ENCODE peak calls at places on chromosomes 16 and 17, in seven cellular contexts. S is K562, T is A549, J is Panc1, H is GM23338, F is HCT116, B is GM12878. C is an unnamed sample.

GRCh38 chr16:65600629-65601028 is 478.8 kb upstream of the CDH11 start:
- DNase-seq in F (no peak), H (no peak), T (no peak), B (no peak), S (no peak), J (no peak), C (no peak)

GRCh38 chr17:10727192-10727591 is 2.6 kb downstream of the TMEM220 start:
- DNase-seq in B (no peak), J (no peak), T (no peak), F (no peak), H (no peak), S (no peak), C (no peak)

GRCh38 chr17:30062372-30062771 is 54.2 kb upstream of the NSRP1 start:
- DNase-seq in H (peak; percentile 21), J (no peak), B (no peak), F (no peak), S (no peak), T (no peak), C (no peak)

GRCh38 chr16:66264311-66265105 is 102.0 kb upstream of the CDH5 start:
- DNase-seq in H (no peak), S (no peak), F (no peak), B (no peak), J (no peak), T (no peak), C (no peak)

GRCh38 chr17:18980682-18981384 is 23.7 kb downstream of the FAM83G start:
- DNase-seq in T (no peak), B (no peak), J (no peak), F (no peak), H (no peak), S (no peak), C (no peak)

GRCh38 chr17:72618018-72618509 is 474.4 kb downstream of the SLC39A11 start:
- DNase-seq in T (peak; percentile 43), H (no peak), S (peak; percentile 7), F (peak; percentile 66), J (no peak), B (no peak), C (no peak)

GRCh38 chr16:56729351-56729735 is 586 bp upstream of the NUP93 start:
- DNase-seq in J (no peak), H (no peak), S (peak; percentile 19), T (no peak), F (no peak), B (no peak), C (no peak)

GRCh38 chr17:31549525-31550388 is 158.3 kb downstream of the RAB11FIP4 start:
- DNase-seq in H (peak; percentile 85), S (peak; percentile 96), T (peak; percentile 95), B (peak; percentile 75), F (peak; percentile 82), J (peak; percentile 83), C (peak; percentile 91)

GRCh38 chr17:28093999-28094716 is 51.7 kb downstream of the NLK start:
- DNase-seq in F (no peak), B (no peak), J (no peak), T (no peak), H (no peak), S (no peak), C (no peak)

GRCh38 chr17:72123964-72124791 is 3.4 kb downstream of the SOX9 start:
- DNase-seq in H (peak; percentile 69), B (no peak), J (no peak), T (no peak), F (no peak), S (no peak), C (no peak)

GRCh38 chr17:45335721-45336120 is 18.9 kb upstream of the MAP3K14 start:
- DNase-seq in H (no peak), B (no peak), S (peak; percentile 60), J (no peak), T (no peak), F (no peak), C (no peak)

GRCh38 chr17:38403491-38403890 is 24.8 kb upstream of the ARHGAP23 start:
- DNase-seq in S (no peak), B (no peak), H (peak; percentile 74), F (no peak), J (no peak), T (peak; percentile 56), C (peak; percentile 36)

GRCh38 chr17:54944796-54945195 is 23.7 kb downstream of the COX11 start:
- DNase-seq in J (no peak), H (no peak), S (peak; percentile 47), B (no peak), T (no peak), F (no peak), C (no peak)
- TF ChIP-seq REST in J (no peak), H (no peak), S (no peak), B (no peak), T (no peak), F (no peak), C (no peak)

DNA sequence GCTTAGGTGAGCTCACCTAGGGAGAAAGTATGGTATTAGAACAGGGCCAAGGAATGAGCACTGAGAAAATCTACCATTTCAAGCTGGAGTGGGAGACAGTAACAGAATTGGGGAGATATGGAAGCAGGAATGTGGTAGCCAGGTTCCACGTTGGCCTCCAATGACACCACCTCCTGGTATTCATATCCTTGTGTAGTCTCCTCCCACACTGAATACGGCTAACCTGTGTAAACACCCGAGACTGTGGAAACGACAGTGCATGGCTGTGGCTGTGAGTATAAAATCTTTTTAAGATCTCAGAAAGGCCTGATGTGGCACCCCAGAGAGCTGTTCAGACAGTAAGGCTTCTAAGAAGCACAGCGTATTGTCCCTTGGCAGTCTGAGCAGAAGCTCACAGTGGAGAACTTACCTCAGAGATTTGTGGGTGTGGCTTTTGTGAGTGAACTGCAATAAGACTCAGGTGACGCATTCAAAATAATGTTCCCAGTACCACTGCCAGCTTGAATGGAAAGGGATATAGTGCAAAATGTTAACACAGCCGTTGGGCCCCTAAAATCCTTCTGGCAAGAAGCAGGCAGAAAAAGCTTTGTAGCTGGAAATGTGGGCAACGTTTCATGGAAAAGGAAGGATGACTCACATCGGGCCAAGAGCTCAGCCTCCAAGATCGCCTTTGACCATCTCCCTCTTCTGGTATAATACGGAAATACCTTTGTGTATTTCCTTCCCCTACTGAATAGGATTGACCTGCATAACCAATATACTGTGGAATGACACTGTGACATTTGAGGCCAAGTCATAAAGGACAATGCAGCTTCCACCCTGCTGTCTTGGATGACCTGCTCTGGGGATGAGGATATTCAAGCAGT is 14.4 kb downstream of the SDR42E1 start:
- DNase-seq in S (peak; percentile 47), T (peak; percentile 58), H (peak; percentile 73), J (no peak), F (peak; percentile 60), B (no peak), C (no peak)
- TF ChIP-seq CTCF in S (peak; percentile 28), T (peak; percentile 32), H (peak; percentile 52), J (peak; percentile 31), F (peak; percentile 64), B (no peak), C (peak; percentile 5)

GRCh38 chr17:58758890-58759289 is 3.2 kb downstream of the PPM1E start:
- DNase-seq in S (no peak), F (no peak), T (no peak), B (no peak), H (no peak), J (no peak), C (no peak)

GRCh38 chr17:58757162-58757613 is 1.5 kb downstream of the PPM1E start:
- DNase-seq in T (no peak), F (no peak), H (no peak), B (no peak), S (no peak), J (no peak), C (no peak)

GRCh38 chr17:58755269-58755576 is 431 bp upstream of the PPM1E start:
- DNase-seq in S (no peak), F (no peak), T (no peak), H (no peak), B (no peak), J (no peak), C (no peak)

GRCh38 chr17:58755577-58756245 is at the start of gene PPM1E:
- DNase-seq in H (peak; percentile 98), J (no peak), T (peak; percentile 56), B (no peak), S (peak; percentile 81), F (no peak), C (peak; percentile 18)

GRCh38 chr17:58756246-58757161 is 850 bp downstream of the PPM1E start:
- DNase-seq in T (no peak), H (peak; percentile 48), B (no peak), J (no peak), S (peak; percentile 25), F (no peak), C (no peak)
- TF ChIP-seq REST in T (peak; percentile 34), H (no peak), B (no peak), J (no peak), S (no peak), F (no peak), C (no peak)

GRCh38 chr17:22443061-22443460 is 750.7 kb downstream of the KCNJ18 start:
- DNase-seq in S (no peak), F (no peak), J (no peak), B (no peak), T (no peak), H (no peak), C (no peak)
- TF ChIP-seq CTCF in S (no peak), F (no peak), J (no peak), B (no peak), T (no peak), H (no peak), C (no peak)

DNA sequence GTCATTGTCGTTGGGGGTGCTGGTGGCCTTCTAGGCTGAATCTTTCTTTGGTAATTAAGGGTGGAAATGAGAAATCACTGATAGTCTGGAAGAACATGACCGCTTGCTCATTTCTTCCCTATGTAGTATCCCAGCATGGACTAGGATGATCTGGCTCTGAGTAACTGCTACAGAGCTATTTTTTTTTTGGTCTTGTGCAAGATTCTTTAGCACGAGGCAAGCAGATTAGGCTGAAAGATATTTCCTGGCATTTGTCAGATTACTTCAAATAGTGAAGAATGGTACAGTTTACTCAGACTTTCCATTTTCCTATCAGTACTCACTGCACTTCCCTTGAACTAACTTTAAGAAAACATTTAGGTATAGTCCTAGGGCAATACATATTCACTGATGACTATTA is 89.0 kb downstream of the SYCE1L start:
- DNase-seq in J (no peak), B (no peak), T (peak; percentile 38), H (no peak), F (no peak), S (no peak), C (no peak)
- TF ChIP-seq REST in J (no peak), B (no peak), T (no peak), H (no peak), F (no peak), S (no peak), C (no peak)

GRCh38 chr16:15461376-15461775 is 27.0 kb downstream of the BMERB1 start:
- DNase-seq in H (no peak), J (no peak), T (no peak), B (no peak), S (no peak), F (no peak), C (no peak)

GRCh38 chr16:15457390-15457789 is 23.0 kb downstream of the BMERB1 start:
- DNase-seq in F (no peak), H (no peak), J (no peak), T (no peak), B (no peak), S (no peak), C (no peak)

GRCh38 chr16:15452456-15452855 is 18.1 kb downstream of the BMERB1 start:
- DNase-seq in T (no peak), B (no peak), H (no peak), J (no peak), S (no peak), F (no peak), C (no peak)

GRCh38 chr16:15460601-15461000 is 26.2 kb downstream of the BMERB1 start:
- DNase-seq in S (no peak), J (no peak), F (no peak), H (no peak), B (no peak), T (no peak), C (no peak)

GRCh38 chr16:15457958-15458357 is 23.6 kb downstream of the BMERB1 start:
- DNase-seq in T (no peak), B (no peak), H (no peak), F (no peak), S (no peak), J (no peak), C (no peak)
- TF ChIP-seq CTCF in T (no peak), B (no peak), H (no peak), F (peak; percentile 14), S (no peak), J (no peak), C (no peak)

C was measured in HL-60.